ENCODE peak calls at places on chromosomes 16 and 17, in eight cellular contexts. B, H, K, I, A, F, M and U are unnamed samples.

GRCh38 chr16:10576390-10577304 is 3.8 kb downstream of the EMP2 start:
- DNase-seq in B (no peak), H (no peak), K (no peak), I (no peak), A (no peak), F (no peak), M (no peak), U (no peak)

GRCh38 chr17:30517786-30518185 is 40.6 kb downstream of the GOSR1 start:
- DNase-seq in B (no peak), H (no peak), K (no peak), I (no peak), A (no peak), F (no peak), M (no peak), U (no peak)

GRCh38 chr16:57606847-57607501 is 21.5 kb upstream of the ADGRG1 start:
- DNase-seq in B (peak; percentile 91), H (no peak), K (peak; percentile 73), I (no peak), A (peak; percentile 69), F (no peak), M (no peak), U (no peak)

GRCh38 chr17:63477471-63478440 is 895 bp downstream of the ACE start:
- DNase-seq in B (no peak), H (no peak), K (no peak), I (no peak), A (no peak), F (no peak), M (no peak), U (no peak)

GRCh38 chr16:19645557-19645981 is 72.5 kb downstream of the KNOP1 start:
- DNase-seq in B (peak; percentile 14), H (peak; percentile 49), K (no peak), I (no peak), A (no peak), F (no peak), M (peak; percentile 25), U (peak; percentile 56)

GRCh38 chr16:65994305-65994704 is 372.2 kb upstream of the CDH5 start:
- DNase-seq in B (no peak), H (no peak), K (no peak), I (no peak), A (no peak), F (no peak), M (no peak), U (no peak)

GRCh38 chr17:75440738-75441448 is 15.5 kb upstream of the TMEM94 start:
- DNase-seq in B (no peak), H (no peak), K (no peak), I (no peak), A (no peak), F (no peak), M (no peak), U (no peak)

GRCh38 chr16:28218109-28218508 is 6.3 kb upstream of the XPO6 start:
- DNase-seq in B (peak; percentile 25), H (no peak), K (no peak), I (peak; percentile 47), A (no peak), F (no peak), M (no peak), U (no peak)

GRCh38 chr17:38324732-38325131 is 19.0 kb downstream of the GPR179 start:
- DNase-seq in B (no peak), H (no peak), K (no peak), I (no peak), A (no peak), F (no peak), M (no peak), U (no peak)

GRCh38 chr16:84461029-84461415 is 43.4 kb downstream of the MEAK7 start:
- DNase-seq in B (no peak), H (no peak), K (peak; percentile 50), I (no peak), A (no peak), F (no peak), M (no peak), U (no peak)

GRCh38 chr16:84982434-84982833 is 28.9 kb downstream of the ZDHHC7 start:
- DNase-seq in B (peak; percentile 78), H (no peak), K (no peak), I (no peak), A (no peak), F (no peak), M (no peak), U (no peak)

GRCh38 chr17:41340934-41341861 is 9.4 kb downstream of the KRT33A start:
- DNase-seq in B (no peak), H (no peak), K (no peak), I (no peak), A (no peak), F (peak; percentile 41), M (no peak), U (no peak)

GRCh38 chr16:61813339-61813738 is 222.9 kb downstream of the CDH8 start:
- DNase-seq in B (no peak), H (no peak), K (no peak), I (no peak), A (no peak), F (no peak), M (no peak), U (no peak)

DNA sequence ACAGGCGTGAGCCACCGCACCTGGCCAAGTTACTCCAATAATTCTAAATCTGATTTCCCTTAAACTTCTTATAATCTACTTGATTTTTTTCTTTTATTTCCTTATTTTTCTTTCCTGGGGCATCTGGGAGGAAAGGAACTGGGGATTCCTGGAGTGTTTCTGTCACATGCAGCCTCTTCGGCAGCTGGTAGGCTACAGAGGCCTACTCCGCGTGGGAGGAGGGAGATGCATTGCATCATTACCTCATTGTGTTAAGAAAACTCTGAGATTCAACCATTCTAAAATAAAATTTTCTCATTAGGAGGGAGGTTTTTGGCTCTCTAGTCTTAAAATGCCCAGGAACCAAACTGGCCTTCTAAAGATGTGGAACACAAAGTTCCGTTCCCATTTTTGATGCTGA is 64.0 kb downstream of the SOX9 start:
- DNase-seq in B (no peak), H (no peak), K (no peak), I (no peak), A (no peak), F (no peak), M (no peak), U (no peak)
- TF ChIP-seq POLR2A in B (no peak), H (no peak), K (no peak), I (no peak), A (no peak), F (no peak), M (no peak), U (no peak)

GRCh38 chr17:50064253-50064991 is 8.5 kb downstream of the ITGA3 start:
- DNase-seq in B (peak; percentile 44), H (peak; percentile 68), K (no peak), I (peak; percentile 86), A (no peak), F (no peak), M (no peak), U (peak; percentile 75)

GRCh38 chr17:50065056-50065455 is 9.1 kb downstream of the ITGA3 start:
- DNase-seq in B (no peak), H (no peak), K (no peak), I (no peak), A (no peak), F (no peak), M (no peak), U (no peak)

GRCh38 chr17:50063516-50064252 is 7.8 kb downstream of the ITGA3 start:
- DNase-seq in B (no peak), H (peak; percentile 31), K (no peak), I (no peak), A (no peak), F (no peak), M (no peak), U (no peak)

GRCh38 chr17:50067996-50068395 is 12.1 kb downstream of the ITGA3 start:
- DNase-seq in B (no peak), H (no peak), K (no peak), I (no peak), A (no peak), F (no peak), M (no peak), U (no peak)

DNA sequence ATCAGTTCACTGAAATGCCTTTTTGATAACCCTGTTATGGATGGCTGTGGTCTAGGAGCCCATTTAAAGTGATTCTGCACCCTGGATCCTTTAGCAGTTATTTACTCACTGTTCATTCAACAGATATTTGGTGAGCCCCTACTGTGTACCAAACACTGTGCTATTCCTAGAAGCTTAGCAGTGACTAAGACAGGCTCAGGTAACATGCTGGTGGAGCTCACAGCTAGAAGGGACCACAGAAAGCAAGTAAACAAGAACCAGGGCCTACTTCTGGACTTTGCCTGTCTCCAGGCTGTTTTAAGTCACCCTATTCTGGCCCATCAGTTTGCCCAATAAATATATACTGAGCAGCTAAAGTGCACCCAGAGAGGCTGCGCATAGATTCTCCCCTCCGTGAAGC is 11.1 kb downstream of the ITGA3 start:
- DNase-seq in B (no peak), H (no peak), K (no peak), I (no peak), A (no peak), F (no peak), M (peak; percentile 50), U (no peak)
- H3K36me3 ChIP-seq in B (peaks cover 2% of the 10 kb centered on the region), H (no peaks in the 10 kb centered on the region), K (peaks cover 20% of the 10 kb centered on the region), I (peaks cover 52% of the 10 kb centered on the region), A (no peaks in the 10 kb centered on the region), F (no peaks in the 10 kb centered on the region), M (no peaks in the 10 kb centered on the region), U (no peaks in the 10 kb centered on the region)

DNA sequence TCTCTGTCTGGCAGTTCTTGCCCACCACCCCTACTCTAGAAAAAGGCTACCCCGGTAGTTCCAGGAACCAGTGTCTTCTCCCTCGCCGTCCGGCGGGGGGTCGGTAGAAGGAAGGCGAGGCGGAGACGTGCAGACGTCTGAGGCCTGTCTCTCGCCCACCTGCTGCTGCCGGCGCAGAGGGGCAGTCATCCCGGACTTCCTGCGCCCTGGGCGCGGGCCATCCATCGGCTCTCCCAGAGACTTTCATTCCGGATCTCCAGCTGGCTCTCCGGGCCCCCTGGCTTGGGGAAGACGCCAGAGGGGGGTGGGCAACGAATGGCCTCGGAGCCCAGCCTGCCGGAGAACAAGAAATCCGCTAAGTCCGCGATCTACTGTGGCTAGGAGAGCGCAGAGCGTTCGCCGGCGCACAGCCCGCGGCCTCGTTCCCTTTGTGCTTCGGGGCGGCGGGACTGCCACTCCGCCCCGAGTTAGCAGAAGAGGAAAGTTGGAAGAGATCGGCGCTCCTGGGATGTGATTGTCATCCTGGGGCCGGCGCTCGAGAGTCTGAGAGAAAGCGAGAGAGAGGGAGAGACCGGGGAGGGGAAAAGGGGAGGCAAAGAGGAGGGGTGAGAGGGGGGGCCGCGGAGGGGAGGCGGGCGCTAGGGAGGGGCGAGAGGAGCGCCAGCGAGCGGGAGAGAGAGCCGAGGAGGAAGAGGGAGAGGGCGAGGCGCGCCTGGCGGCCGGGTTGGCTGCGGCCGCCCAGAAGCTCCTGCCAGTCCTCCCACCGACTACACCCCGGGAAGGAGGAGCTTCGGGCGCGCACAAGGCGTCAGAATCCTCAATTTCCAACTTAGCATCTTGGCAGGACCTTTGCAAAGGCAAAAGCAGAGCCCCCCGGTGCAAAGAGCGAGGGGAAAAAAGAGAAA is at the start of gene IRX5:
- DNase-seq in B (peak; percentile 83), H (peak; percentile 91), K (peak; percentile 97), I (peak; percentile 63), A (peak; percentile 89), F (no peak), M (peak; percentile 57), U (peak; percentile 84)
- TF ChIP-seq POLR2A in B (peak; percentile 46), H (peak; percentile 23), K (peak; percentile 39), I (no peak), A (no peak), F (peak; percentile 41), M (peak; percentile 74), U (peak; percentile 10)

DNA sequence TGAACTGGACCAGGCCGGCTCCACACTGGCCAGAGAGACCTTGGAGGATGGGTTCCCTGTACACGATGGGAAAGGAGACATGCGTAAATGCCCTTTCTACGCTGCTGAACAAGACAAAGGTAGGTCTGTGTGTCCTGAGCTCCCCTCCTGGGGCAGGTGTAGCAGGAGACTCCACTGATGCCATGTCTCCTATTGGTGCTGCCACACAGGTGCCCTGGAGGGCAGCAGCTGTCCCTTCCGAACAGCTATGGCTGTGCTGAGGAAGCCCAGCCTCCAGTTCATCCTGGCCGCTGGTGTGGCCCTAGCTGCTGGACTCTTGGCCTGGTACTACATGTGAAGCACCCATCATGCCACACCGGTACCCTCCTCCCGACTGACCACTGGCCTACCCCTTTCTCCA is 29.2 kb downstream of the CDIP1 start:
- DNase-seq in B (no peak), H (no peak), K (no peak), I (no peak), A (no peak), F (no peak), M (no peak), U (no peak)
- H3K36me3 ChIP-seq in B (peaks cover 24% of the 10 kb centered on the region), H (no peaks in the 10 kb centered on the region), K (peaks cover 71% of the 10 kb centered on the region), I (peaks cover 45% of the 10 kb centered on the region), A (peaks cover 17% of the 10 kb centered on the region), F (peaks cover 24% of the 10 kb centered on the region), M (no peaks in the 10 kb centered on the region), U (no peaks in the 10 kb centered on the region)